ENCODE peak calls at places on chromosomes 3 and 15, in six cellular contexts. R, T, A, Q, N and F are unnamed samples.

GRCh38 chr3:110165753-110166152 is 828.4 kb upstream of the DPPA4 start:
- DNase-seq in T (no peak), N (no peak), R (no peak), Q (peak), A (no peak), F (no peak)

GRCh38 chr3:43638594-43639447 is 17.0 kb upstream of the ANO10 start:
- DNase-seq in T (no peak), A (no peak), Q (peak), R (no peak), N (peak), F (peak)

GRCh38 chr3:196288141-196288460 is 575 bp upstream of the PCYT1A start:
- DNase-seq in T (no peak), A (no peak), Q (no peak), N (no peak), R (no peak), F (no peak)

GRCh38 chr3:42846682-42847522 is 28.8 kb downstream of the CYP8B1 start:
- DNase-seq in A (no peak), R (no peak), Q (no peak), N (peak), T (no peak), F (no peak)

GRCh38 chr3:134094491-134094890 is 64.8 kb upstream of the SLCO2A1 start:
- DNase-seq in R (no peak), A (no peak), Q (no peak), T (no peak), N (no peak), F (no peak)

GRCh38 chr3:125045965-125046364 is 9.8 kb downstream of the HEG1 start:
- DNase-seq in A (no peak), N (no peak), R (no peak), Q (no peak), T (no peak), F (no peak)

GRCh38 chr3:38250198-38250597 is 15.4 kb upstream of the SLC22A13 start:
- DNase-seq in N (no peak), Q (no peak), T (no peak), R (no peak), A (no peak), F (no peak)

GRCh38 chr15:31299588-31300207 is 26.9 kb upstream of the KLF13 start:
- DNase-seq in R (peak), N (no peak), Q (no peak), A (no peak), T (no peak), F (no peak)

GRCh38 chr3:158471639-158472294 is 99.2 kb upstream of the MLF1 start:
- DNase-seq in N (no peak), T (no peak), Q (peak), R (no peak), A (no peak), F (no peak)

GRCh38 chr3:173135059-173135458 is 6.0 kb downstream of the SPATA16 start:
- DNase-seq in R (no peak), A (no peak), N (no peak), Q (no peak), T (no peak), F (no peak)

GRCh38 chr3:32420138-32420981 is 28.7 kb downstream of the CMTM7 start:
- DNase-seq in Q (peak), T (no peak), N (no peak), A (no peak), R (no peak), F (peak)

GRCh38 chr3:32421991-32422859 is 30.6 kb downstream of the CMTM7 start:
- DNase-seq in R (peak), A (peak), T (peak), N (peak), Q (peak), F (peak)

GRCh38 chr3:32419766-32420137 is 28.1 kb downstream of the CMTM7 start:
- DNase-seq in R (no peak), N (no peak), A (no peak), T (no peak), Q (no peak), F (no peak)

GRCh38 chr3:32422943-32423342 is 31.3 kb downstream of the CMTM7 start:
- DNase-seq in R (no peak), N (no peak), A (no peak), Q (no peak), T (no peak), F (no peak)

DNA sequence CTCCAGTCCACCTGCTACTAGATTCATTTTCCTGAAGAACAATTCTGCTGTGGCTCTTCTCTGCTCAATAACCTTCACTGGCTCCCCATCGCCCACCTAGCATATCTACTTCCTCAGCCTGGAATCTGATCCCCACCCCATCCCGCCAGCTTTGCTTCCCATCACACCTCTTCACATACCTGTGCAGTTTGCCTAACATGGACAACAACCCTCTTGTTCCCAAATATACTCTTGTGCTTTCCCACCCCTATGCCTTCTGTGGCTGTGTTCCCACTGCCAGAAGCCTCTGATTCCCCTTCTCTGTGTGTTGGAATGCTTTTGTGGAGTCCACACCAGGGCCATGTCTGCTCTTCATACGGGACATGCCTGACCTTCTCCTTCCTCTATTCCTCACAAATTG is 29.5 kb downstream of the CMTM7 start:
- DNase-seq in T (no peak), N (no peak), Q (no peak), R (no peak), A (no peak), F (no peak)
- TF ChIP-seq EP300 in T (no peak), N (no peak), Q (no peak), R (no peak), A (no peak), F (no peak)

DNA sequence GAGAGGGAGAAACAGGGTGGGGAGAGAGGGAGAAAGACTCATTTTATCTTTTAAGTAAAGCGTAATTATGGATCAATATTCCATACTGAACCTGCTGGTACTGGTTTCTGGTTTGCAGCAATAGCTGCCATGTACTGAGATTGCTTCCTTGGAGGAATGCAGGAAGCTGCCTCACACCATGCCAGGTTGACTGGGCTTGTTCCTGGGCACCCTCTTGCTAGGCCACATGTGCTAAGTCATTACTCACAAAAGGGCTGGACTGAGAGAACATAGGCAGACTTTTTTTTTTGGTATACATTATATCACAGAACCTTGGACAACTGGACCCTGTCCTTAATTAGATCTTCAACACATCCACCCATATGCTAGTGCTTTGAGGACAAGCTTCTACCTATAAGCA is 193.4 kb downstream of the ZNF621 start:
- DNase-seq in T (no peak), R (no peak), A (no peak), N (no peak), Q (no peak), F (no peak)
- H3K27ac ChIP-seq in T (no peak), R (no peak), A (no peak), N (no peak), Q (no peak), F (no peak)

GRCh38 chr3:193996641-193997089 is 139.3 kb upstream of the HES1 start:
- DNase-seq in T (no peak), A (no peak), N (no peak), Q (no peak), R (no peak), F (no peak)
- H3K4me3 ChIP-seq in T (no peak), A (no peak), N (no peak), Q (no peak), R (no peak), F (no peak)

DNA sequence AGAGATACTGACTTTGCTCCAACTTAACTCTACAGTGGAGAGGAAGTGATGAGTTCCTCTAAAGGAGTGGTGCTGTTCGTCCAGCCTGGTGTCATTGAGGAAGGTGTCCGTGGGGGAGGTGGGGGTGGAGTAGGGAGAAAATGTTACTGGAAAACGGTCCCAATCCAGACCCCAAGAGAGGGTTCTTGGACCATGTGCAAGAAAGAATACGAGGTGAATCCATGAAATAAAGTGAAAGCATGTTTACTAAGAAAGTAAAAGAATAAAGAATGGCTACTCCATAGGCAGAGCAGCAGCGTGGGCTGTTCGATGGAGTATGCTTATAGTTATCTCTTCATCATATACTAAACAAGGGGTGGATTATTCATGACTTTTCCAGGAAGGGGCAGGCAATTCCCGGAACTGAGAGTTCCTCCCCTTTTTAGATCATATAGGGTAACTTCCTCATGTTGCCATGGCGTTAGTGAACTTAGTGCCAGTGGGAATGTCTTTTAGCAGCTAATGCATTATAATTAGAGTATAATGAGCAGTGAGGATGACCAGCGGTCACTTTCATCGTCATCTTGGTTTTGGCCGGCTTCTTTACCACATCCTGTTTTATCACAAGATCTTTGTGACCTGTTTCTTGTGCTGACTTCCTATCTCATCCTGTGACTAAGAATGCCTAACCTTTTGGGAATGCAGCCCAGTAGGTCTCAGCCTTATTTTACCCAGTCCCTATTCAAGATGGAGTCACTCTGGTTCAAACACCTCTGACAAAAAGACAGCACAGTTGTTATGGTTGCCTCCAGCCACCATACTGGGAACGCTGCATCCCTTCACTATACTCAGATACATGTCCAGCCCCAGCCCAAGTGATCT is 38.6 kb downstream of the CLEC3B start:
- DNase-seq in T (no peak), A (no peak), R (no peak), Q (no peak), N (no peak), F (no peak)
- TF ChIP-seq EP300 in T (peak), A (peak), R (no peak), Q (no peak), N (no peak), F (no peak)